ENCODE peak calls at places on chromosomes 11 and 22, in ten cellular contexts. N is cardiac muscle cell; C is esophagus squamous epithelium; S is tibial artery; V is WTC11; L is hepatocyte; T is CD4-positive, alpha-beta T cell; Y is A549; Z is endothelial cell; U is thoracic aorta. A is an unnamed sample.

GRCh38 chr11:3950996-3951662 is 95.7 kb downstream of the STIM1 start:
- DNase-seq in N (peak), C (no peak), S (no peak), V (no peak), L (peak), T (no peak), Y (peak), Z (no peak), U (no peak), A (no peak)

GRCh38 chr22:27283714-27284113 is 517.8 kb downstream of the MN1 start:
- DNase-seq in N (no peak), C (no peak), S (no peak), V (no peak), L (no peak), T (no peak), Y (no peak), Z (no peak), U (no peak), A (no peak)

GRCh38 chr11:64757549-64758329 is 2.0 kb downstream of the PYGM start:
- DNase-seq in N (no peak), C (no peak), S (peak), V (no peak), L (no peak), T (no peak), Y (no peak), Z (no peak), U (no peak), A (peak)

GRCh38 chr22:22088658-22089458 is 106.3 kb upstream of the TOP3B start:
- DNase-seq in N (no peak), C (no peak), S (no peak), V (no peak), L (no peak), T (no peak), Y (no peak), Z (no peak), U (no peak), A (no peak)

GRCh38 chr22:50192825-50193204 is 7.1 kb downstream of the TRABD start:
- DNase-seq in N (no peak), C (no peak), S (no peak), V (no peak), L (no peak), T (peak), Y (no peak), Z (no peak), U (no peak), A (no peak)

GRCh38 chr11:60422609-60423008 is 6.8 kb upstream of the MS4A5 start:
- DNase-seq in N (no peak), C (no peak), S (no peak), V (no peak), L (no peak), T (no peak), Y (no peak), Z (no peak), U (no peak), A (no peak)

GRCh38 chr11:81237139-81237538 is 1496.5 kb downstream of the FAM181B start:
- DNase-seq in N (peak), C (no peak), S (no peak), V (no peak), L (peak), T (no peak), Y (peak), Z (peak), U (no peak), A (peak)

GRCh38 chr11:64327338-64327737 is 9.4 kb downstream of the PRDX5 start:
- DNase-seq in N (no peak), C (no peak), S (no peak), V (no peak), L (no peak), T (no peak), Y (no peak), Z (no peak), U (no peak), A (no peak)

GRCh38 chr22:20282901-20283673 is 15.0 kb upstream of the RTN4R start:
- DNase-seq in N (no peak), C (no peak), S (no peak), V (no peak), L (no peak), T (no peak), Y (no peak), Z (no peak), U (no peak), A (no peak)

GRCh38 chr11:103175461-103176129 is 66.4 kb downstream of the DYNC2H1 start:
- DNase-seq in N (no peak), C (no peak), S (no peak), V (no peak), L (no peak), T (no peak), Y (no peak), Z (no peak), U (no peak), A (no peak)

GRCh38 chr11:68839953-68840641 is 1.6 kb downstream of the CPT1A start:
- DNase-seq in N (peak), C (no peak), S (no peak), V (no peak), L (no peak), T (no peak), Y (no peak), Z (no peak), U (no peak), A (no peak)

GRCh38 chr11:134202661-134203060 is 21.1 kb downstream of the NCAPD3 start:
- DNase-seq in N (no peak), C (no peak), S (no peak), V (no peak), L (no peak), T (no peak), Y (no peak), Z (no peak), U (no peak), A (no peak)

GRCh38 chr11:32659672-32660071 is 76.0 kb downstream of the EIF3M start:
- DNase-seq in N (no peak), C (no peak), S (no peak), V (no peak), L (no peak), T (no peak), Y (no peak), Z (no peak), U (no peak), A (no peak)

GRCh38 chr11:117985953-117986887 is at the start of gene IL10RA:
- DNase-seq in N (peak), C (peak), S (peak), V (peak), L (peak), T (peak), Y (peak), Z (peak), U (no peak), A (peak)

GRCh38 chr11:71332046-71332445 is 79.7 kb upstream of the SHANK2 start:
- DNase-seq in N (no peak), C (no peak), S (peak), V (no peak), L (no peak), T (no peak), Y (no peak), Z (no peak), U (no peak), A (no peak)

GRCh38 chr22:46165975-46166374 is 15.6 kb downstream of the PPARA start:
- DNase-seq in N (peak), C (no peak), S (no peak), V (no peak), L (no peak), T (no peak), Y (no peak), Z (no peak), U (no peak), A (no peak)

GRCh38 chr11:57491371-57492061 is 24.0 kb downstream of the SLC43A1 start:
- DNase-seq in N (peak), C (no peak), S (no peak), V (peak), L (no peak), T (no peak), Y (peak), Z (peak), U (no peak), A (peak)

GRCh38 chr22:36166518-36167220 is 6.1 kb upstream of the APOL3 start:
- DNase-seq in N (no peak), C (no peak), S (no peak), V (no peak), L (no peak), T (no peak), Y (no peak), Z (no peak), U (no peak), A (no peak)

GRCh38 chr11:112166561-112166960 is 611 bp upstream of the TEX12 start:
- DNase-seq in N (peak), C (no peak), S (no peak), V (no peak), L (peak), T (no peak), Y (no peak), Z (no peak), U (no peak), A (no peak)

GRCh38 chr11:9263840-9264380 is 1.2 kb downstream of the DENND5A start:
- DNase-seq in N (no peak), C (no peak), S (no peak), V (no peak), L (no peak), T (no peak), Y (peak), Z (no peak), U (no peak), A (no peak)

GRCh38 chr22:37604875-37605274 is 3.8 kb upstream of the GGA1 start:
- DNase-seq in N (no peak), C (no peak), S (no peak), V (no peak), L (no peak), T (peak), Y (no peak), Z (no peak), U (no peak), A (no peak)

GRCh38 chr22:27801616-27802388 is at the start of gene MN1:
- DNase-seq in N (peak), C (no peak), S (peak), V (peak), L (peak), T (peak), Y (peak), Z (peak), U (no peak), A (peak)

GRCh38 chr11:107496011-107496410 is 38.4 kb upstream of the CWF19L2 start:
- DNase-seq in N (peak), C (no peak), S (no peak), V (no peak), L (no peak), T (no peak), Y (no peak), Z (no peak), U (no peak), A (no peak)

GRCh38 chr22:21455334-21456089 is 11.7 kb upstream of the TMEM191C start:
- DNase-seq in N (no peak), C (no peak), S (peak), V (peak), L (no peak), T (no peak), Y (no peak), Z (no peak), U (no peak), A (no peak)

GRCh38 chr11:126718319-126718718 is 282.3 kb downstream of the KIRREL3 start:
- DNase-seq in N (no peak), C (no peak), S (no peak), V (no peak), L (no peak), T (no peak), Y (peak), Z (no peak), U (no peak), A (no peak)

GRCh38 chr11:19954899-19955298 is 205.4 kb downstream of the DBX1 start:
- DNase-seq in N (peak), C (no peak), S (no peak), V (no peak), L (peak), T (no peak), Y (peak), Z (no peak), U (no peak), A (no peak)

GRCh38 chr11:61152816-61153592 is 8.2 kb downstream of the VPS37C start:
- DNase-seq in N (peak), C (no peak), S (peak), V (no peak), L (no peak), T (no peak), Y (no peak), Z (no peak), U (no peak), A (no peak)

GRCh38 chr11:78318733-78319132 is 98.9 kb downstream of the GAB2 start:
- DNase-seq in N (no peak), C (no peak), S (no peak), V (no peak), L (peak), T (no peak), Y (no peak), Z (no peak), U (no peak), A (no peak)

GRCh38 chr11:8384199-8384821 is 120.6 kb upstream of the LMO1 start:
- DNase-seq in N (peak), C (no peak), S (no peak), V (peak), L (peak), T (no peak), Y (peak), Z (peak), U (no peak), A (peak)

GRCh38 chr11:12200359-12201015 is 90.1 kb downstream of the MICAL2 start:
- DNase-seq in N (peak), C (no peak), S (peak), V (no peak), L (peak), T (no peak), Y (no peak), Z (no peak), U (peak), A (no peak)

GRCh38 chr22:41203118-41203517 is 2.0 kb upstream of the L3MBTL2 start:
- DNase-seq in N (no peak), C (no peak), S (no peak), V (no peak), L (no peak), T (no peak), Y (no peak), Z (no peak), U (no peak), A (no peak)

GRCh38 chr11:27370374-27370773 is 7.4 kb upstream of the CCDC34 start:
- DNase-seq in N (no peak), C (no peak), S (no peak), V (no peak), L (peak), T (no peak), Y (no peak), Z (no peak), U (no peak), A (no peak)

DNA sequence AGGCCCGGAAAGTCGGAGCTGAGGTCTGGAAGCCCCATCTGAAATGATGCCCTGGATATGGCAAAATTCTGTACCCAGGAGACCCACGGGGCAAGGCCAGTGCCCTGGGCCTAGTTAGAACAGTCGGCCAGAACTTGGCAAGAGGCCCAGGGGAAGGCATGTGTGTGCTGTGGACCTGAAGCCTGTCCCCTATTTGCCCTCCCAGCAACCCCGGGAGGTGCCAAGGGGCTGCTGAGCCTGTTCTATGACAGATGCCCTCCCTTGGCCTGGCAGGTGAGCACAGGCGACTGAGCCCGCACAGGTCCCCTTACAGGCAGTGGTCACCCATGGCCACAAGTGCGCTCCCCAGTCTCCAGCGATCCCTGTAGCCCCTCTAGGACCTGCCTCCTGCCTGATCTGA is 51.7 kb downstream of the NAT10 start:
- DNase-seq in N (no peak), C (no peak), S (no peak), V (no peak), L (no peak), T (no peak), Y (no peak), Z (no peak), U (no peak), A (no peak)
- TF ChIP-seq CTCF in N (no peak), C (no peak), S (no peak), V (no peak), L (no peak), T (no peak), Y (no peak), Z (no peak), U (no peak), A (no peak)

GRCh38 chr11:131889760-131890620 is 519.6 kb downstream of the NTM start:
- DNase-seq in N (peak), C (no peak), S (no peak), V (no peak), L (no peak), T (no peak), Y (no peak), Z (no peak), U (no peak), A (no peak)
- TF ChIP-seq CTCF in N (no peak), C (no peak), S (no peak), V (no peak), L (no peak), T (no peak), Y (no peak), Z (no peak), U (no peak), A (no peak)

DNA sequence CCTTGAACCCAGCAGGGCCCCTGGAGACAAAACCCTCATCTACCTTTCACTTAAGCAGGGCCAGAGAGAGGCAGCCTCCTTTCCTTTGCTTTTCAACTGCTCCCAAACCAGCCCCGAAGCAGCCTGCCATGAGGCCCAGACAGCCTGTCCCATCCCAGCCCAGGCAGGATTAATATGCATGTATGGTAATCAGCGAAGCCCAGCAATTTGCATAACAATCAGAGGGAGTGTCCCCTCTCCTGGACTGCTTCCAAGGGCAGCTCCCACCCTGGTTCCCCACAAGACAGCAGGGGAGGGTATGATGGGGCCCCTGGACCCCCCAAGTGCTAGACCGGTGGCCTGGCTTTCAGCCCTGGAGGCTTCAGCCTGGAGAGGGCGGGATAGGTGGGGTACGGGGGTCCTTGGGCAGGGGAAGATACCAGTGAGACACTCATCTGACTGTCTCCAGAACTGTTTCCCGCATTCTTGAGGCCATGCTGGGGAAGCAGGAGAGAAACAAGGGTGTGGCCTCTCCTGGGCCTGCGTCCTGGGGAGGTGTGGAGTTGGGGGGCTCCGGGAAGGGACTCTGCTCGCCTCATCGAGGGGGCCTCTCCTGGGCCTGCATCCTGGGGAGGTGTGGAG is 93.3 kb upstream of the PRR5 start:
- DNase-seq in N (no peak), C (no peak), S (no peak), V (no peak), L (no peak), T (no peak), Y (no peak), Z (no peak), U (no peak), A (no peak)
- TF ChIP-seq CTCF in N (no peak), C (no peak), S (no peak), V (no peak), L (no peak), T (no peak), Y (no peak), Z (no peak), U (no peak), A (no peak)

DNA sequence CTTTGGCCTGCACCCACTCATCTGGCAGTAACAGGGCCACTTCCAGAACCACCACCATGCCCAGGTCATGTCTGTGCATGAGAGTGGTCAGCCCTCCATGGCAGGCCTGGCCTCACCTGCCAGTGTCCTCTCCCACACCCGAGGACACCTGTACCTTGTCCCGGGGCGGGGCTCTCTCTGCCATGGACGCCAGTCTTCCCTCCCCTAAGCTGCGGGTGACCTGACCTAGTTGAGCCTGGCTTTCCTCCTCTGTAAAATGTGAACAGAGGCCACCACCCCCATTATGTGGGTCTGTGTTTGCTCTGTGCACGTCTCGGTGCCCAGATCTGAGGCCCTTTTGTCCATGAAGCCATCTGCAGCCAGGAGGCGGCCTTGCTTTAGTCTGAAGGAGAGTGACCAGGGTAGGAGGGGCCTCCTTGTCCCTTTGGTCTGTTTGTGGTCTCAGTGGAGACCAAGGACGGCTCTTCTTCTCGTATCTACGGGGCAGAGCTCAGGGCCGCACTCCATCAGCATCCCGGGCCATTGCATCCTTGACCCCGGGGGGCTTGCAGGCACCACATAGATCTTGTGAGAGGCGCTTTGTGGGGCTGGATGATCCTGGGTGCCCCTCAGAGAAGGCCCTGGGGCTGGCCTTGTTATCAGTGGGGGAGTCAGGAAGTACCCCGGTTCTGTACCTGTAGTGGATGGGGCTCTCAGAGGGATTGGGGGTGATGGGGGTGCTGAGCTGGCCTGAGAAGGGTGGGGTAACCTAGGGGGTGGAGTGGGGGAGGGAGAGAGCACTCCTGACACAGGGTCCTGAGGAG is 121.6 kb downstream of the KCNQ1 start:
- DNase-seq in N (peak), C (no peak), S (peak), V (no peak), L (no peak), T (no peak), Y (no peak), Z (no peak), U (no peak), A (no peak)
- TF ChIP-seq CTCF in N (no peak), C (no peak), S (no peak), V (no peak), L (peak), T (no peak), Y (no peak), Z (no peak), U (no peak), A (no peak)

DNA sequence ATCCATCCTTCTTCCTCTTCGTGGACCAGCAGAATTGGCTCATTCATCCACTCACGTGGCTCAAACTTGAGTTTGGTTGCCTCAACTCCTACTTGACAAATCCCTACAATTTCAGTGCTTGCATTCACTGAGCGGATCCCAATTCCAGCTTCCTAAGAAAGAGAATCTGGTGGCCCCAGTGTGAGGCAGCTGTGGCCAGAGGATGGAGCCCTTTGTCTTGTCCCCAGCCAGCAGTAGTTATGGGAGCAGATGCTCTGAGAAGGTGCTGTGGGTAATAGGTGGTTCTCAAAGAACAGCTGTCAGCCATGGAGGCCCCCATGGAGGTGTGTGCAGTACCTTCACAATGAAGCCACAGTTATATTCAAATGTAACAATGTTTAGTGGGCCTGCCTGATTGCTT is 39.3 kb downstream of the KREMEN1 start:
- DNase-seq in N (no peak), C (no peak), S (no peak), V (no peak), L (no peak), T (no peak), Y (no peak), Z (no peak), U (no peak), A (no peak)
- TF ChIP-seq CTCF in N (no peak), C (no peak), S (no peak), V (no peak), L (no peak), T (no peak), Y (no peak), Z (no peak), U (no peak), A (no peak)

GRCh38 chr11:73137262-73137941 is 4.7 kb downstream of the FCHSD2 start:
- DNase-seq in N (no peak), C (no peak), S (no peak), V (no peak), L (no peak), T (no peak), Y (no peak), Z (no peak), U (no peak), A (no peak)
- TF ChIP-seq CTCF in N (no peak), C (no peak), S (no peak), V (no peak), L (no peak), T (no peak), Y (no peak), Z (no peak), U (no peak), A (no peak)

GRCh38 chr11:102120437-102120935 is 10.2 kb downstream of the YAP1 start:
- DNase-seq in N (peak), C (no peak), S (no peak), V (no peak), L (no peak), T (no peak), Y (peak), Z (no peak), U (no peak), A (no peak)
- TF ChIP-seq CTCF in N (no peak), C (no peak), S (no peak), V (no peak), L (no peak), T (no peak), Y (no peak), Z (no peak), U (no peak), A (no peak)

A was measured in nephron progenitor cell.